ENCODE peak calls at places on chromosomes 7 and 10, in five cellular contexts. S is mesenteric fat pad; L is stimulated activated CD8-positive, alpha-beta memory T cell treated with anti-CD3 and anti-CD28 coated beads, Interleukin-15, amount 100 ng/mL, for 4 hours; R is T-cell; T is activated naive CD8-positive, alpha-beta T cell treated with anti-CD3 and anti-CD28 coated beads, Interleukin-2, amount 50 U/mL, for 24 hours. D is an unnamed sample.

GRCh38 chr10:12635127-12635541 is 285.8 kb downstream of the CAMK1D start:
- DNase-seq in S (no peak), L (no peak), R (peak; percentile 13), T (peak; percentile 23), D (peak; percentile 15)

GRCh38 chr10:86711957-86712708 is 43.8 kb downstream of the LDB3 start:
- DNase-seq in S (peak; percentile 89), L (no peak), R (no peak), T (no peak), D (no peak)

GRCh38 chr7:129434846-129435318 is 650 bp downstream of the STRIP2 start:
- DNase-seq in S (no peak), L (no peak), R (no peak), T (peak; percentile 4), D (no peak)

GRCh38 chr7:105920766-105921165 is 42.3 kb upstream of the CDHR3 start:
- DNase-seq in S (no peak), L (no peak), R (no peak), T (no peak), D (no peak)

GRCh38 chr7:46775776-46776175 is 806.1 kb downstream of the TNS3 start:
- DNase-seq in S (no peak), L (no peak), R (no peak), T (no peak), D (no peak)

GRCh38 chr7:151243411-151244155 is 4.9 kb downstream of the SMARCD3 start:
- DNase-seq in S (no peak), L (no peak), R (peak; percentile 45), T (peak; percentile 31), D (no peak)

GRCh38 chr7:134602921-134603394 is 43.7 kb upstream of the BPGM start:
- DNase-seq in S (no peak), L (no peak), R (no peak), T (no peak), D (no peak)

GRCh38 chr10:20944789-20945502 is 47.8 kb upstream of the NEBL start:
- DNase-seq in S (no peak), L (no peak), R (no peak), T (no peak), D (no peak)

GRCh38 chr10:80542053-80542452 is 4.4 kb downstream of the SH2D4B start:
- DNase-seq in S (peak; percentile 35), L (no peak), R (no peak), T (no peak), D (no peak)

GRCh38 chr7:533266-533665 is 13.6 kb upstream of the PDGFA start:
- DNase-seq in S (no peak), L (no peak), R (no peak), T (no peak), D (no peak)

D was measured in stimulated activated CD4-positive, alpha-beta T cell treated with anti-CD3 and anti-CD28 coated beads, Interleukin-15, amount 100 ng/mL, for 1 hour.